ENCODE peak calls at places on chromosomes 12 and 14, in five cellular contexts. One of them, this sample, is unnamed.

GRCh38 chr12:97167598-97167997 is 260.5 kb downstream of the NEDD1 start:
- DNase-seq in HCT116: no peak
- DNase-seq in HepG2: no peak
- DNase-seq in GM23248: peak; percentile 13
- DNase-seq in hepatocyte: no peak
- DNase-seq in this sample: no peak

GRCh38 chr12:70609739-70610491 is 27.3 kb downstream of the PTPRB start:
- DNase-seq in HCT116: no peak
- DNase-seq in HepG2: no peak
- DNase-seq in GM23248: peak; percentile 73
- DNase-seq in hepatocyte: peak; percentile 45
- DNase-seq in this sample: no peak

GRCh38 chr12:120800665-120801064 is 75.0 kb downstream of the ACADS start:
- DNase-seq in HCT116: no peak
- DNase-seq in HepG2: no peak
- DNase-seq in GM23248: no peak
- DNase-seq in hepatocyte: no peak
- DNase-seq in this sample: no peak

GRCh38 chr12:96886998-96887677 is 19.9 kb upstream of the NEDD1 start:
- DNase-seq in HCT116: no peak
- DNase-seq in HepG2: no peak
- DNase-seq in GM23248: no peak
- DNase-seq in hepatocyte: peak; percentile 45
- DNase-seq in this sample: no peak

GRCh38 chr12:55051197-55051920 is 31.6 kb downstream of the NEUROD4 start:
- DNase-seq in HCT116: no peak
- DNase-seq in HepG2: no peak
- DNase-seq in GM23248: no peak
- DNase-seq in hepatocyte: no peak
- DNase-seq in this sample: no peak

GRCh38 chr12:70619471-70620152 is 17.6 kb downstream of the PTPRB start:
- DNase-seq in HCT116: no peak
- DNase-seq in HepG2: no peak
- DNase-seq in GM23248: peak; percentile 42
- DNase-seq in hepatocyte: no peak
- DNase-seq in this sample: no peak

GRCh38 chr12:121181181-121181580 is 28.7 kb upstream of the P2RX4 start:
- DNase-seq in HCT116: no peak
- DNase-seq in HepG2: no peak
- DNase-seq in GM23248: peak; percentile 26
- DNase-seq in hepatocyte: no peak
- DNase-seq in this sample: no peak

GRCh38 chr14:64137657-64138290 is 156.4 kb downstream of the ESR2 start:
- DNase-seq in HCT116: no peak
- DNase-seq in HepG2: no peak
- DNase-seq in GM23248: peak; percentile 6
- DNase-seq in hepatocyte: peak; percentile 23
- DNase-seq in this sample: peak; percentile 59

GRCh38 chr14:23544511-23545447 is 6.8 kb downstream of the ZFHX2 start:
- DNase-seq in HCT116: no peak
- DNase-seq in HepG2: no peak
- DNase-seq in GM23248: peak; percentile 24
- DNase-seq in hepatocyte: no peak
- DNase-seq in this sample: peak; percentile 58

GRCh38 chr12:104805186-104805585 is 152.9 kb downstream of the SLC41A2 start:
- DNase-seq in HCT116: no peak
- DNase-seq in HepG2: no peak
- DNase-seq in GM23248: peak; percentile 80
- DNase-seq in hepatocyte: no peak
- DNase-seq in this sample: no peak

GRCh38 chr12:116962197-116962596 is 51.4 kb downstream of the FBXW8 start:
- DNase-seq in HCT116: no peak
- DNase-seq in HepG2: no peak
- DNase-seq in GM23248: no peak
- DNase-seq in hepatocyte: no peak
- DNase-seq in this sample: peak; percentile 60

GRCh38 chr12:132049876-132050275 is 94.2 kb downstream of the DDX51 start:
- DNase-seq in HCT116: no peak
- DNase-seq in HepG2: no peak
- DNase-seq in GM23248: no peak
- DNase-seq in hepatocyte: no peak
- DNase-seq in this sample: no peak

GRCh38 chr14:24913746-24914145 is 136.2 kb downstream of the STXBP6 start:
- DNase-seq in HCT116: no peak
- DNase-seq in HepG2: no peak
- DNase-seq in GM23248: no peak
- DNase-seq in hepatocyte: no peak
- DNase-seq in this sample: no peak

GRCh38 chr12:104638760-104639319 is 182.1 kb downstream of the CHST11 start:
- DNase-seq in HCT116: no peak
- DNase-seq in HepG2: no peak
- DNase-seq in GM23248: no peak
- DNase-seq in hepatocyte: no peak
- DNase-seq in this sample: no peak

GRCh38 chr14:105324080-105324778 is 9.7 kb downstream of the PACS2 start:
- DNase-seq in HCT116: no peak
- DNase-seq in HepG2: no peak
- DNase-seq in GM23248: no peak
- DNase-seq in hepatocyte: no peak
- DNase-seq in this sample: no peak

GRCh38 chr14:31206536-31207286 is 882 bp downstream of the HECTD1 start:
- DNase-seq in HCT116: no peak
- DNase-seq in HepG2: peak; percentile 50
- DNase-seq in GM23248: peak; percentile 66
- DNase-seq in hepatocyte: peak; percentile 40
- DNase-seq in this sample: peak; percentile 83

GRCh38 chr12:25151476-25151875 is 43.5 kb downstream of the DNAI7 start:
- DNase-seq in HCT116: no peak
- DNase-seq in HepG2: no peak
- DNase-seq in GM23248: peak; percentile 96
- DNase-seq in hepatocyte: peak; percentile 79
- DNase-seq in this sample: no peak

GRCh38 chr14:93042968-93043940 is 72.5 kb downstream of the ITPK1 start:
- DNase-seq in HCT116: peak; percentile 89
- DNase-seq in HepG2: peak; percentile 90
- DNase-seq in GM23248: peak; percentile 92
- DNase-seq in hepatocyte: peak; percentile 90
- DNase-seq in this sample: no peak

GRCh38 chr12:121172145-121172544 is 37.8 kb upstream of the P2RX4 start:
- DNase-seq in HCT116: no peak
- DNase-seq in HepG2: no peak
- DNase-seq in GM23248: no peak
- DNase-seq in hepatocyte: no peak
- DNase-seq in this sample: no peak

GRCh38 chr14:65228436-65228835 is 126.1 kb upstream of the MAX start:
- DNase-seq in HCT116: no peak
- DNase-seq in HepG2: no peak
- DNase-seq in GM23248: no peak
- DNase-seq in hepatocyte: no peak
- DNase-seq in this sample: peak; percentile 94

GRCh38 chr12:104689630-104690029 is 232.9 kb downstream of the CHST11 start:
- DNase-seq in HCT116: no peak
- DNase-seq in HepG2: no peak
- DNase-seq in GM23248: no peak
- DNase-seq in hepatocyte: no peak
- DNase-seq in this sample: no peak

GRCh38 chr12:13725049-13725448 is 256.4 kb downstream of the GRIN2B start:
- DNase-seq in HCT116: no peak
- DNase-seq in HepG2: no peak
- DNase-seq in GM23248: no peak
- DNase-seq in hepatocyte: no peak
- DNase-seq in this sample: no peak

GRCh38 chr12:72236071-72236705 is 36.0 kb upstream of the TRHDE start:
- DNase-seq in HCT116: no peak
- DNase-seq in HepG2: no peak
- DNase-seq in GM23248: peak; percentile 7
- DNase-seq in hepatocyte: no peak
- DNase-seq in this sample: no peak

GRCh38 chr12:124302241-124302806 is 7.4 kb downstream of the RFLNA start:
- DNase-seq in HCT116: no peak
- DNase-seq in HepG2: no peak
- DNase-seq in GM23248: no peak
- DNase-seq in hepatocyte: no peak
- DNase-seq in this sample: no peak

GRCh38 chr12:53383258-53383657 is 3.3 kb downstream of the SP1 start:
- DNase-seq in HCT116: no peak
- DNase-seq in HepG2: no peak
- DNase-seq in GM23248: peak; percentile 38
- DNase-seq in hepatocyte: no peak
- DNase-seq in this sample: no peak

GRCh38 chr14:100203962-100204834 is 34.7 kb upstream of the YY1 start:
- DNase-seq in HCT116: no peak
- DNase-seq in HepG2: peak; percentile 96
- DNase-seq in GM23248: peak; percentile 49
- DNase-seq in hepatocyte: peak; percentile 66
- DNase-seq in this sample: no peak

GRCh38 chr12:113403435-113404415 is at the start of gene SDS:
- DNase-seq in HCT116: no peak
- DNase-seq in HepG2: no peak
- DNase-seq in GM23248: no peak
- DNase-seq in hepatocyte: peak; percentile 61
- DNase-seq in this sample: no peak

GRCh38 chr12:91986084-91986483 is 159.6 kb downstream of the BTG1 start:
- DNase-seq in HCT116: no peak
- DNase-seq in HepG2: peak; percentile 10
- DNase-seq in GM23248: peak; percentile 56
- DNase-seq in hepatocyte: no peak
- DNase-seq in this sample: no peak

GRCh38 chr12:17954788-17955187 is 135.2 kb downstream of the RERGL start:
- DNase-seq in HCT116: no peak
- DNase-seq in HepG2: no peak
- DNase-seq in GM23248: peak; percentile 2
- DNase-seq in hepatocyte: no peak
- DNase-seq in this sample: no peak

GRCh38 chr12:4438834-4439596 is 6.6 kb downstream of the FGF6 start:
- DNase-seq in HCT116: no peak
- DNase-seq in HepG2: no peak
- DNase-seq in GM23248: no peak
- DNase-seq in hepatocyte: no peak
- DNase-seq in this sample: peak; percentile 49

GRCh38 chr12:103823871-103824270 is 17.2 kb downstream of the NT5DC3 start:
- DNase-seq in HCT116: no peak
- DNase-seq in HepG2: no peak
- DNase-seq in GM23248: no peak
- DNase-seq in hepatocyte: no peak
- DNase-seq in this sample: no peak

GRCh38 chr14:50362791-50363733 is 33.6 kb downstream of the CDKL1 start:
- DNase-seq in HCT116: no peak
- DNase-seq in HepG2: no peak
- DNase-seq in GM23248: peak; percentile 44
- DNase-seq in hepatocyte: no peak
- DNase-seq in this sample: peak; percentile 50

GRCh38 chr12:76113800-76114757 is 29.6 kb upstream of the NAP1L1 start:
- DNase-seq in HCT116: no peak
- DNase-seq in HepG2: no peak
- DNase-seq in GM23248: no peak
- DNase-seq in hepatocyte: no peak
- DNase-seq in this sample: no peak
- H3K4me2 ChIP-seq in HCT116: no peak overlapping the region
- H3K4me2 ChIP-seq in HepG2: no peak overlapping the region
- H3K4me2 ChIP-seq in GM23248: no peak overlapping the region
- H3K4me2 ChIP-seq in hepatocyte: no peak overlapping the region
- H3K4me2 ChIP-seq in this sample: no peak overlapping the region

GRCh38 chr12:94386422-94386821 is 73.2 kb downstream of the CEP83 start:
- DNase-seq in HCT116: no peak
- DNase-seq in HepG2: peak; percentile 47
- DNase-seq in GM23248: no peak
- DNase-seq in hepatocyte: no peak
- DNase-seq in this sample: no peak
- H3K9me3 ChIP-seq in HCT116: no peaks in the 10 kb centered on the region
- H3K9me3 ChIP-seq in HepG2: peaks cover 14% of the 10 kb centered on the region
- H3K9me3 ChIP-seq in GM23248: peaks cover 3% of the 10 kb centered on the region
- H3K9me3 ChIP-seq in hepatocyte: no peaks in the 10 kb centered on the region
- H3K9me3 ChIP-seq in this sample: no peaks in the 10 kb centered on the region

GRCh38 chr14:95507701-95508103 is 8.7 kb downstream of the SYNE3 start:
- DNase-seq in HCT116: no peak
- DNase-seq in HepG2: no peak
- DNase-seq in GM23248: peak; percentile 86
- DNase-seq in hepatocyte: no peak
- DNase-seq in this sample: no peak

GRCh38 chr14:95509512-95509911 is 6.9 kb downstream of the SYNE3 start:
- DNase-seq in HCT116: no peak
- DNase-seq in HepG2: no peak
- DNase-seq in GM23248: no peak
- DNase-seq in hepatocyte: no peak
- DNase-seq in this sample: no peak

GRCh38 chr14:95508377-95508776 is 8.1 kb downstream of the SYNE3 start:
- DNase-seq in HCT116: no peak
- DNase-seq in HepG2: no peak
- DNase-seq in GM23248: no peak
- DNase-seq in hepatocyte: no peak
- DNase-seq in this sample: no peak

GRCh38 chr14:95505030-95505589 is 11.3 kb downstream of the SYNE3 start:
- DNase-seq in HCT116: no peak
- DNase-seq in HepG2: no peak
- DNase-seq in GM23248: no peak
- DNase-seq in hepatocyte: no peak
- DNase-seq in this sample: no peak

GRCh38 chr14:95507174-95507573 is 9.3 kb downstream of the SYNE3 start:
- DNase-seq in HCT116: no peak
- DNase-seq in HepG2: no peak
- DNase-seq in GM23248: peak; percentile 99
- DNase-seq in hepatocyte: peak; percentile 54
- DNase-seq in this sample: no peak
- H3K4me2 ChIP-seq in HCT116: peak overlapping the region; percentile 34
- H3K4me2 ChIP-seq in HepG2: no peak overlapping the region
- H3K4me2 ChIP-seq in GM23248: peak overlapping the region; percentile 61
- H3K4me2 ChIP-seq in hepatocyte: no peak overlapping the region
- H3K4me2 ChIP-seq in this sample: no peak overlapping the region

DNA sequence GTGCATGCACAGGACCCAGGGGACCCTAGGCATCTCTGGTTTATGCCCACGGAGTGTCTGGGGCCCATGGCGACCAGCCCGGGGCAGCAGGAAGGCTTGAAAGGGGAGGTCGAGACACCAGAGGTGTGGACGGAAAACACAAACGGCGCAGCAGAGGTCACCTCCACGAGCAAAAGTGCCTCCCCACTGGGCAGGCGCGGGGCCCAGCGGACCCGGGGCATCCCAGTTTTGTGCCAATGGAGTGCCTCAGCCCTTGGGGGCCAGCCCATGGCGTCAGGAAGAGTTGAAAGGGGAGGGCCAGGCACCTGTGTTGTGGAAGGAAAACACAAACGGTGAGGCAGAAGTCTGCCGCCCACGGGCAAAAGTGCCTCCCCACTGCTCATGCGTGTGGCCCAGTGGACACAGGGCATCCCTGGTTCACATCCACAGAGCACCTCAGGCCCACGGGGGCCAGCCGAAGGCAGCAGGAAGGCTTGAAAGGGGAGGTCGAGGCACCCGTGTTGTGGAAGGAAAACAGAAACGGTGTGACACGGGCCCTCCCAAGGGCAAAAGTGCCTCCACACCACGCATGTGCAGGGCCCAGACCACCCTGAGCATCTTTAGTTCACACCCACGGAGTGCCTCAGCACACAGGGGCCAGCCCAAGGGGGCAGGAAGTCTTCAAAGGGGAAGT is 378.8 kb downstream of the ALG10 start:
- DNase-seq in HCT116: no peak
- DNase-seq in HepG2: no peak
- DNase-seq in GM23248: no peak
- DNase-seq in hepatocyte: peak; percentile 1
- DNase-seq in this sample: no peak
- H3K9me3 ChIP-seq in HCT116: no peaks in the 10 kb centered on the region
- H3K9me3 ChIP-seq in HepG2: peaks cover 39% of the 10 kb centered on the region
- H3K9me3 ChIP-seq in GM23248: no peaks in the 10 kb centered on the region
- H3K9me3 ChIP-seq in hepatocyte: no peaks in the 10 kb centered on the region
- H3K9me3 ChIP-seq in this sample: peaks cover 18% of the 10 kb centered on the region